ENCODE peak calls at places on chromosomes 3 and 15, in five cellular contexts. Y, K, A, W and U are unnamed samples.

GRCh38 chr3:195159117-195159818 is 111.7 kb downstream of the XXYLT1 start:
- DNase-seq in W (no peak), A (peak; percentile 61), Y (no peak), K (no peak), U (no peak)

GRCh38 chr15:52440414-52440813 is 88.3 kb downstream of the MYO5A start:
- DNase-seq in A (no peak), Y (peak; percentile 21), K (no peak), W (no peak), U (no peak)

GRCh38 chr3:127172670-127173515 is 20.0 kb upstream of the PRR23E start:
- DNase-seq in A (peak; percentile 59), K (peak; percentile 13), W (peak; percentile 20), Y (peak; percentile 47), U (peak; percentile 21)

GRCh38 chr15:41079717-41080116 is 36.4 kb downstream of the INO80 start:
- DNase-seq in W (no peak), Y (no peak), A (no peak), K (no peak), U (no peak)

GRCh38 chr3:8319935-8320634 is 181.5 kb upstream of the LMCD1 start:
- DNase-seq in W (no peak), A (no peak), K (peak; percentile 16), Y (peak; percentile 67), U (peak; percentile 8)

GRCh38 chr3:46065751-46066256 is 38.5 kb upstream of the XCR1 start:
- DNase-seq in K (no peak), Y (no peak), W (no peak), A (peak; percentile 26), U (no peak)

GRCh38 chr3:159854500-159855124 is 134.0 kb upstream of the IL12A start:
- DNase-seq in A (peak; percentile 39), W (peak; percentile 72), Y (peak; percentile 93), K (peak; percentile 87), U (peak; percentile 91)

GRCh38 chr3:47162695-47163022 is 1.3 kb downstream of the SETD2 start:
- DNase-seq in A (no peak), W (no peak), K (no peak), Y (peak; percentile 13), U (no peak)

GRCh38 chr15:35210370-35210769 is 125.3 kb upstream of the NANOGP8 start:
- DNase-seq in W (no peak), Y (no peak), A (no peak), K (no peak), U (no peak)

GRCh38 chr15:81098884-81099601 is 35.0 kb upstream of the CFAP161 start:
- DNase-seq in A (no peak), W (no peak), K (no peak), Y (no peak), U (no peak)

GRCh38 chr3:160704006-160704405 is 27.0 kb downstream of the ARL14 start:
- DNase-seq in W (no peak), A (no peak), K (no peak), Y (peak; percentile 10), U (no peak)

GRCh38 chr15:37362414-37362813 is 262.1 kb upstream of the MEIS2 start:
- DNase-seq in Y (no peak), A (no peak), W (no peak), K (no peak), U (no peak)

GRCh38 chr3:109356442-109357155 is 19.3 kb upstream of the DPPA4 start:
- DNase-seq in K (no peak), W (no peak), A (no peak), Y (no peak), U (no peak)

GRCh38 chr3:36648241-36649034 is 115.9 kb downstream of the DCLK3 start:
- DNase-seq in A (no peak), K (peak; percentile 77), W (peak; percentile 71), Y (peak; percentile 91), U (peak; percentile 30)

GRCh38 chr3:24475945-24476344 is 18.7 kb downstream of the THRB start:
- DNase-seq in Y (no peak), A (no peak), W (no peak), K (no peak), U (no peak)

GRCh38 chr15:40337597-40337996 is 3.1 kb downstream of the CCDC9B start:
- DNase-seq in A (no peak), Y (no peak), K (no peak), W (no peak), U (no peak)